ENCODE peak calls at places on chromosomes 3 and 15, in five cellular contexts. R, O, K, M and Z are unnamed samples.

GRCh38 chr3:83460051-83460450 is 1498.7 kb upstream of the CADM2 start:
- DNase-seq in M (no peak), K (no peak), O (no peak), R (no peak), Z (no peak)

GRCh38 chr3:14550651-14551611 is 10.8 kb upstream of the GRIP2 start:
- DNase-seq in O (no peak), K (no peak), M (no peak), R (no peak), Z (no peak)

GRCh38 chr3:182331356-182331755 is 461.9 kb upstream of the ATP11B start:
- DNase-seq in O (no peak), K (no peak), R (no peak), M (no peak), Z (no peak)

GRCh38 chr3:173552526-173552925 is 155.0 kb downstream of the NLGN1 start:
- DNase-seq in K (no peak), R (no peak), M (no peak), O (no peak), Z (no peak)

GRCh38 chr3:86995537-86995936 is 4.6 kb upstream of the VGLL3 start:
- DNase-seq in O (peak), K (no peak), R (no peak), M (no peak), Z (no peak)

GRCh38 chr3:146187334-146187950 is 26.5 kb upstream of the PLOD2 start:
- DNase-seq in R (no peak), K (peak), O (no peak), M (no peak), Z (no peak)

GRCh38 chr15:58240191-58240932 is 102.2 kb downstream of the AQP9 start:
- DNase-seq in K (no peak), R (no peak), O (no peak), M (no peak), Z (no peak)

GRCh38 chr3:78268716-78269668 is 1229.1 kb downstream of the ROBO2 start:
- DNase-seq in O (no peak), M (no peak), K (no peak), R (no peak), Z (no peak)

GRCh38 chr3:115236496-115236895 is 89.4 kb upstream of the ZBTB20 start:
- DNase-seq in R (no peak), M (no peak), O (no peak), K (no peak), Z (no peak)

GRCh38 chr3:125306620-125307019 is 68.5 kb downstream of the ZNF148 start:
- DNase-seq in R (no peak), O (no peak), K (no peak), M (no peak), Z (no peak)